ENCODE peak calls at places on chromosomes 7 and 10, in six cellular contexts. J is Calu3, Z is upper lobe of left lung, Q is ovary, H is fibroblast of pulmonary artery, X is nephron progenitor cell. E is an unnamed sample.
A peak's percentile ranks its signal among the peaks of the same experiment; 100 is the strongest.

GRCh38 chr7:128790297-128791037 is 1.3 kb upstream of the CCDC136 start:
- DNase-seq in Z (no peak), H (no peak), X (peak; percentile 56), J (no peak), Q (peak; percentile 29), E (no peak)

GRCh38 chr7:46630031-46630430 is 709.0 kb upstream of the IGFBP3 start:
- DNase-seq in Q (no peak), X (no peak), J (no peak), H (peak; percentile 21), Z (no peak), E (no peak)

GRCh38 chr10:122298206-122298597 is 27.1 kb downstream of the BTBD16 start:
- DNase-seq in J (no peak), Q (no peak), Z (no peak), H (no peak), X (no peak), E (no peak)

GRCh38 chr7:98251251-98251843 is 685 bp downstream of the TECPR1 start:
- DNase-seq in Q (peak; percentile 56), H (peak; percentile 45), Z (peak; percentile 54), J (no peak), X (no peak), E (no peak)

GRCh38 chr10:132242103-132242840 is 55.5 kb downstream of the DPYSL4 start:
- DNase-seq in Q (no peak), H (no peak), X (no peak), J (no peak), Z (peak; percentile 65), E (no peak)

GRCh38 chr10:11440250-11441150 is 170.9 kb downstream of the USP6NL start:
- DNase-seq in H (no peak), Z (no peak), X (no peak), Q (no peak), J (no peak), E (no peak)

GRCh38 chr10:6838118-6838517 is 258.0 kb upstream of the PRKCQ start:
- DNase-seq in H (no peak), Q (no peak), Z (no peak), X (no peak), J (peak; percentile 6), E (no peak)

GRCh38 chr10:34655286-34656170 is 159.6 kb downstream of the PARD3 start:
- DNase-seq in Q (no peak), X (peak; percentile 62), Z (no peak), J (peak; percentile 74), H (peak; percentile 86), E (no peak)

GRCh38 chr10:4763960-4764428 is 62.0 kb upstream of the AKR1E2 start:
- DNase-seq in Z (no peak), H (peak; percentile 73), J (peak; percentile 33), X (no peak), Q (no peak), E (no peak)

GRCh38 chr10:14586901-14587300 is 187.8 kb downstream of the FAM107B start:
- DNase-seq in J (peak; percentile 59), Q (no peak), H (no peak), Z (no peak), X (no peak), E (no peak)

GRCh38 chr10:102401735-102402511 is 6.4 kb downstream of the NFKB2 start:
- DNase-seq in H (no peak), X (no peak), Z (no peak), J (peak; percentile 63), Q (no peak), E (peak; percentile 68)

GRCh38 chr10:339038-339391 is 203.8 kb downstream of the ZMYND11 start:
- DNase-seq in J (no peak), Q (no peak), H (no peak), X (no peak), Z (no peak), E (peak; percentile 16)
- TF ChIP-seq CTCF in J (no peak), Q (no peak), H (no peak), X (no peak), Z (no peak), E (no peak)

GRCh38 chr7:150715738-150716137 is 675 bp upstream of the GIMAP1 start:
- DNase-seq in Q (no peak), H (no peak), Z (no peak), X (no peak), J (no peak), E (no peak)
- TF ChIP-seq CTCF in Q (no peak), H (no peak), Z (no peak), X (no peak), J (no peak), E (no peak)

DNA sequence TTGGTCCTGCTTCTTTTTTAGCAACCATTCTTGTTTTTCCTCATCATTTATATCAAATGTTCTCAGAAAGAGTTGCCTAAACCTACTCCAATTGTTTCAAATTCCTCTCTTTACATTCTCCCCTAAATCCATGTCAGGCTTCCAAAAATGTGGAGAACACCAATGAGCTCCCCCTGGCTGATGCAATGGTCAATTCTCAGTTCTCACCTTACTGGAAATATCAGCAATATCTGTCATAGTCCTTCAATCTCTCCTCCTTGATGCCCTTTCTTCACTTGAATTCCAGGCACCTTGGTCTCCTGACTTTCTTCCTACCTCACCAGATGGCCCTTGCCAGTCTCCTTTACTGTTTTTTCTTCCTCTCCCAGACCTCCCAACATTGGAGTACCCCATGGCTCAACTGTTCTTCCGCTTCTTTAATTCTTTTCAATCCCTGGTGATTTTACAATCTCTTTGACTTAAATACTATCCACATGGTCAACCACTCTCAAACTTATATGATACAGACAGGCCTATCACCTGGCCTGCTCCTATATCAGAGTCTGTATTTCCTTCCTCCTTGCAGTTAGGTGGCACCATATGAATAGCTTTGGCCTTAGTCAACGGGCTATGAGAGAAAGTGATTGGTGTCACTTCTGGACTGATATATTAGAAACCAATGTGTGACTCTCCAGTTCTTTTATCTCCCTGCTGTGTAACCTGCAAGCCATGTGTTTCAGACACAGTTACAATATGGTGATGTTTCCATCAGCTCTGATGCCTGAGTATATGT is 47.4 kb upstream of the CAV2 start:
- DNase-seq in J (no peak), Q (no peak), Z (no peak), X (no peak), H (no peak), E (no peak)
- TF ChIP-seq CTCF in J (no peak), Q (no peak), Z (no peak), X (no peak), H (no peak), E (no peak)

GRCh38 chr10:109835257-109835656 is 88.1 kb downstream of the XPNPEP1 start:
- DNase-seq in Q (no peak), H (peak; percentile 47), Z (no peak), J (no peak), X (no peak), E (no peak)

GRCh38 chr10:109837384-109837783 is 85.9 kb downstream of the XPNPEP1 start:
- DNase-seq in H (no peak), J (no peak), Q (no peak), X (no peak), Z (no peak), E (no peak)

DNA sequence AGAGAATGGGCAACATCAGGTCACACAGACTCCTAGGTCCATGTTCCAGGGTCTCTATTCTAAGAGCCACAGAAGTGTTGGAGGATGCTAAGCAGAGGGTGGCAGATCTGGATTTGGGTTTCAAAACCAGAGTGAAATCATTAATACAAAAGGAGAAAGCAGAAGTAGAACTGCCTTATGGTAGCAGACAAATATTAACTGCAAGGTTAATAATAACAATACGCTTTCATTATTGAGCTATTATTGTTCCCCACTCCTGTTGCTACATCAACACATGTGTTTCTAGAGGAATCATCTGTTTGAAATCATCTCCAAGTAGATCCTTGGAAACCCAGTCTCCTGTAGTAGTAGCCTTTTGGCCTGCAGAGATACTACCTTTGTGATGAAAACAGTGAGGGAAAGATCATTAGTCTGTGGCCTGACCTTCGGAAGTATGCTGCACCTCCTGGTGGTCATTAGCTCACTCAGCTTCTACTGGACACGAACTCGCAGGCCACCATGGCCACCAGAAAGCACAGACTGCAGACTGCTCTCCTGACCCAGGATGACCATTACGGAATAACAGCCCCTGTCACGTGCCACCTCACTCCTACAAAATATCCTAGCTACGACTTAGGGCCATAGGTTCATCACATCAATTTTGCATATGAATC is 84.6 kb downstream of the XPNPEP1 start:
- DNase-seq in X (no peak), J (no peak), Q (no peak), H (no peak), Z (no peak), E (no peak)
- TF ChIP-seq CTCF in X (no peak), J (no peak), Q (no peak), H (no peak), Z (no peak), E (no peak)

DNA sequence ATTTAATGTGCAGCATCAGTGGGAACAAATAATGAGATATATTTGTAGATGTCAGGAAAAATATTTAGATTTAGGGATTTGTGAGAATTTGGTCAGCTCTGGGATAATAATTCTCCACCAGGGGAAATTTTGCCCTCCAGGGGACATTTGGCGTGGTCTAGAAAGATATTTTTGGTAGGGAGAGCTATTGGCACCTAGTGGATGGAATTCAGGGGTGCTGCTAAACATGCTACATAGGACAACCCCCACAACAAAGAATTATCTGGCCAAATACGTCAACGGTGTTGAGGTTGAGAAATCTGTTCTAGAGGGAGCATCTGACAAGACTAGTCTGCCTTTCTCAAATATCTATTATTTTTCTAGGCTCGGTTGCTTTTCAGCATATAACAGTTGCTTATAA is 2.1 kb downstream of the ADK start:
- DNase-seq in Z (no peak), Q (no peak), J (peak; percentile 24), H (peak; percentile 83), X (no peak), E (no peak)
- TF ChIP-seq CTCF in Z (peak; percentile 27), Q (no peak), J (peak; percentile 51), H (peak; percentile 48), X (no peak), E (peak; percentile 65)

GRCh38 chr7:82017334-82017943 is 247.6 kb upstream of the HGF start:
- DNase-seq in X (no peak), J (no peak), H (peak; percentile 75), Q (no peak), Z (no peak), E (no peak)
- TF ChIP-seq CTCF in X (peak; percentile 50), J (no peak), H (peak; percentile 71), Q (no peak), Z (peak; percentile 17), E (peak; percentile 81)

GRCh38 chr10:114077815-114078219 is 34.2 kb downstream of the ADRB1 start:
- DNase-seq in H (no peak), X (no peak), Z (no peak), J (no peak), Q (no peak), E (peak; percentile 51)
- TF ChIP-seq CTCF in H (no peak), X (no peak), Z (no peak), J (no peak), Q (no peak), E (no peak)

GRCh38 chr7:130927564-130927963 is 193.6 kb upstream of the KLF14 start:
- DNase-seq in Z (no peak), J (no peak), H (no peak), Q (no peak), X (no peak), E (no peak)
- TF ChIP-seq CTCF in Z (no peak), J (no peak), H (no peak), Q (no peak), X (no peak), E (no peak)